ENCODE peak calls at places on chromosome 18, in five cellular contexts. M is fibroblast of mammary gland, G is lower lobe of right lung, V is choroid plexus epithelial cell, N is GM12865. D is an unnamed sample.
A peak's percentile ranks its signal among the peaks of the same experiment; 100 is the strongest.

GRCh38 chr18:11327656-11328055 is 178.3 kb upstream of the PIEZO2 start:
- DNase-seq in M (peak; percentile 69), G (no peak), V (peak; percentile 33), N (no peak), D (no peak)

GRCh38 chr18:62611395-62612241 is 88.8 kb downstream of the ZCCHC2 start:
- DNase-seq in M (no peak), G (no peak), V (no peak), N (no peak), D (no peak)

GRCh38 chr18:63969965-63970802 is at the start of gene SERPINB8:
- DNase-seq in M (peak; percentile 91), G (peak; percentile 95), V (peak; percentile 96), N (peak; percentile 92), D (peak; percentile 98)

GRCh38 chr18:12694032-12694431 is 8.5 kb downstream of the CEP76 start:
- DNase-seq in M (no peak), G (no peak), V (no peak), N (peak; percentile 11), D (no peak)

GRCh38 chr18:36942264-36942663 is 113.3 kb downstream of the KIAA1328 start:
- DNase-seq in M (peak; percentile 56), G (no peak), V (peak; percentile 77), N (peak; percentile 57), D (no peak)

GRCh38 chr18:44798433-44799048 is 117.9 kb downstream of the SETBP1 start:
- DNase-seq in M (no peak), G (no peak), V (no peak), N (no peak), D (no peak)

GRCh38 chr18:10490401-10491289 is 35.2 kb upstream of the NAPG start:
- DNase-seq in M (no peak), G (no peak), V (no peak), N (peak; percentile 80), D (no peak)

GRCh38 chr18:63947051-63947790 is 1.9 kb upstream of the HMSD start:
- DNase-seq in M (no peak), G (no peak), V (no peak), N (no peak), D (no peak)

GRCh38 chr18:70376137-70376913 is 87.5 kb downstream of the SOCS6 start:
- DNase-seq in M (no peak), G (no peak), V (no peak), N (no peak), D (no peak)

GRCh38 chr18:11149441-11150270 is at the start of gene PIEZO2:
- DNase-seq in M (peak; percentile 12), G (peak; percentile 55), V (peak; percentile 78), N (peak; percentile 89), D (no peak)

GRCh38 chr18:7664024-7664312 is 96.9 kb downstream of the PTPRM start:
- DNase-seq in M (peak; percentile 4), G (no peak), V (no peak), N (no peak), D (no peak)

GRCh38 chr18:9494778-9495302 is 19.5 kb downstream of the RALBP1 start:
- DNase-seq in M (peak; percentile 42), G (no peak), V (peak; percentile 39), N (peak; percentile 85), D (no peak)

GRCh38 chr18:76824754-76825153 is 2.4 kb downstream of the ZNF236 start:
- DNase-seq in M (no peak), G (no peak), V (no peak), N (no peak), D (no peak)

GRCh38 chr18:76823166-76823539 is 796 bp downstream of the ZNF236 start:
- DNase-seq in M (no peak), G (peak; percentile 61), V (no peak), N (no peak), D (no peak)

GRCh38 chr18:76824136-76824676 is 1.8 kb downstream of the ZNF236 start:
- DNase-seq in M (no peak), G (no peak), V (no peak), N (no peak), D (no peak)

GRCh38 chr18:76822510-76823165 is at the start of gene ZNF236:
- DNase-seq in M (peak; percentile 70), G (peak; percentile 82), V (peak; percentile 86), N (peak; percentile 92), D (no peak)

DNA sequence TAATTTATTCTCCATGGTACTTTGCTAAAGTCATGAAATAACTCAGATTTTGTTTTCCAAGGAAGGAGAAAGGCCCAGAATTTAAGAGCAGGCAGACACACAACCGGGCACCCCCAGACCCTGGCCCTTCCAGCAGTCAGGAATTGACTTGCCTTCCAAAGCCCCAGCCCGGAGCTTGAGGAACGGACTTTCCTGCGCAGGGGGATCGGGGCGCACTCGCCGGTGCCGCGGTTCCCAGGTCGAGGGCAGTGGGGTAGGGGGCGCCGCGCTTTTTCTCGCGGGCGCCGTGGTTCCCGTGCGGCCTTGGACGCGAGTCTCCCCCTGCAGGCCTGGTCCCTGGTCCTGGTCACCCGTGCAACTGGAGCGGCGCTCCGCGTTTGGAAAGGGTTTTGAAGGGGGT is 1.2 kb downstream of the ZNF236 start:
- DNase-seq in M (peak; percentile 32), G (peak; percentile 61), V (no peak), N (peak; percentile 60), D (no peak)
- TF ChIP-seq CTCF in M (peak; percentile 29), G (no peak), V (peak; percentile 39), N (peak; percentile 34), D (peak; percentile 64)

DNA sequence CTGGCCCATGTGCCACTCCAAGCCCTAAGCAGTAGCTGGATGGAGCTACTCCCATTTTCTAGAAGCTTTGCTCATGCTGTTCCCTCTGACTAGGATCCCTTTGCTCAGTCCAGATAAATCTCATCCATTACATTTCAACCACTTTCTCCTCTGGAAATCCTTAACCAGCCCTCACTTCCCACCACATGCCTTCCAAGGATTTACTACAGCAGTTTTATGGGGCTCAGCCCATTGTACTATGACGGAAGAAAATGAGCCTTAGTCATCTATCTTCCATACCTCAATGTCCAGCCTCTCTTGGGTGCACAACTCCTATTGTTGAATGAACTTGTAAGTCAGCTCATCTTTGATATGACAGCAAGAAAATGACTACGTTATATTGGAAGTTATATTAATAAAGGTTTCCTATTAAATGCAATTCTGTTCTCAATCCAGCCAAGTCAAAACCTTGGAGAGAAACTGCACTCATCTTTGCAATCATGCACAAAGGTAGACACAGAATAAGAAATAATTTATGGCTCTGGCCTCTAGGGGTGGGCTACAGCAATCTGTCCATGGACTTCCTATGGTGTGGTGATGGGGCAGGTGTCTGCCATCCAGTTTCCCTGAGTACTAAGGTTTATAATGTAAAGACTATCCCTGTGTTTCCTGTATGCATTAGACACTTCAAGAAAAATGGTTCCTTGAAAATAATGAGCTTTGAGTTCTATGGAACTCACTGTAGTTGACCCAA is 3.4 kb downstream of the B4GALT6 start:
- DNase-seq in M (peak; percentile 18), G (no peak), V (no peak), N (peak; percentile 62), D (no peak)
- TF ChIP-seq CTCF in M (no peak), G (no peak), V (peak; percentile 41), N (peak; percentile 60), D (peak; percentile 63)

GRCh38 chr18:3122851-3123250 is 96.9 kb downstream of the MYOM1 start:
- DNase-seq in M (no peak), G (no peak), V (no peak), N (no peak), D (no peak)

GRCh38 chr18:3120356-3120755 is 99.4 kb downstream of the MYOM1 start:
- DNase-seq in M (no peak), G (no peak), V (no peak), N (no peak), D (no peak)

GRCh38 chr18:3119401-3120323 is 100.1 kb downstream of the MYOM1 start:
- DNase-seq in M (peak; percentile 13), G (peak; percentile 58), V (peak; percentile 13), N (no peak), D (no peak)

GRCh38 chr18:3118195-3119010 is 101.4 kb downstream of the MYOM1 start:
- DNase-seq in M (no peak), G (no peak), V (no peak), N (no peak), D (no peak)

GRCh38 chr18:3121256-3121655 is 98.5 kb downstream of the MYOM1 start:
- DNase-seq in M (peak; percentile 21), G (no peak), V (peak; percentile 53), N (peak; percentile 15), D (no peak)
- TF ChIP-seq CTCF in M (peak; percentile 15), G (no peak), V (peak; percentile 51), N (no peak), D (peak; percentile 41)

GRCh38 chr18:22847392-22847791 is 85.7 kb upstream of the RBBP8 start:
- DNase-seq in M (no peak), G (no peak), V (peak; percentile 75), N (no peak), D (no peak)

GRCh38 chr18:22846697-22847096 is 86.4 kb upstream of the RBBP8 start:
- DNase-seq in M (no peak), G (no peak), V (no peak), N (no peak), D (no peak)

GRCh38 chr18:22844643-22845042 is 88.5 kb upstream of the RBBP8 start:
- DNase-seq in M (no peak), G (no peak), V (no peak), N (no peak), D (no peak)

GRCh38 chr18:22847867-22848451 is 85.2 kb upstream of the RBBP8 start:
- DNase-seq in M (no peak), G (no peak), V (no peak), N (no peak), D (no peak)

DNA sequence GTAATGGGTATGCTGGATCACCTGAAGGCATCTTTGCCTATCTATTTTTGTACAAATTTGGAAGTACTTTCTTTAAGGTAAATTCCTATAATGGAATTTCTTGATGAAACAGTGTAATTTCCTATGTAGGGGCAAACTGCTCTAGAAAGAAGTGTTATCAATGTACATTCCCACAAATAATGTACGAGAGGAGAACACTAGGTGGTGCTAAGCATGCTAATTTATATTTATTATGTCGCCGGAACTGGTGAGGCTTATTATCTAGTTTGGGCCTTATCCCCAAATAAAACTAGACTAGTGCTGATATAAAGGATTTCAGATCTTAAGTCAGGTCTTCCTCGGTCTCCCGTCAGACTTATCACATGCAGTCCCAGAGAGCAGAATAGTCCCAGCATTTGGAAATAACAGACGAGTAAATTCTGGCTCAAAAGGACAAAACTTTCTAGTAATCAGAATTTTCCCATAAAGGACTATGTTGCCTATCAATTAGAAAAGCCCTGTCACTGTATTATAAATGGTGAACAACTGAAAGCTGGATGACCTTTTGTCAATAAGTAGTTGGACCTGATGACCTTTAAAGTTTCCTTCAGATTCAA is 86.9 kb upstream of the RBBP8 start:
- DNase-seq in M (peak; percentile 42), G (no peak), V (peak; percentile 63), N (peak; percentile 8), D (no peak)
- TF ChIP-seq CTCF in M (peak; percentile 60), G (no peak), V (peak; percentile 58), N (no peak), D (peak; percentile 77)